ENCODE peak calls at places on chromosomes 12 and 14, in seven cellular contexts. One of them, this sample, is unnamed. For H3K27me3, the result is how much of the 10 kb centered on the place peaks cover.

GRCh38 chr14:52730708-52731111 is 744 bp downstream of the STYX start:
- DNase-seq in right lobe of liver: no peak
- DNase-seq in iPS DF 6.9: no peak
- DNase-seq in CD4-positive, CD25-positive, alpha-beta regulatory T cell: no peak
- DNase-seq in fibroblast of lung: peak
- DNase-seq in ovary: no peak
- DNase-seq in lung: no peak
- DNase-seq in this sample: no peak

GRCh38 chr12:53093777-53094393 is 3.6 kb upstream of the IGFBP6 start:
- DNase-seq in right lobe of liver: no peak
- DNase-seq in iPS DF 6.9: no peak
- DNase-seq in CD4-positive, CD25-positive, alpha-beta regulatory T cell: no peak
- DNase-seq in fibroblast of lung: no peak
- DNase-seq in ovary: no peak
- DNase-seq in lung: no peak
- DNase-seq in this sample: no peak

GRCh38 chr14:70646705-70647104 is 5.0 kb downstream of the TTC9 start:
- DNase-seq in right lobe of liver: no peak
- DNase-seq in iPS DF 6.9: no peak
- DNase-seq in CD4-positive, CD25-positive, alpha-beta regulatory T cell: no peak
- DNase-seq in fibroblast of lung: no peak
- DNase-seq in ovary: no peak
- DNase-seq in lung: no peak
- DNase-seq in this sample: no peak

GRCh38 chr12:113278631-113279030 is 56.3 kb downstream of the SLC8B1 start:
- DNase-seq in right lobe of liver: peak
- DNase-seq in iPS DF 6.9: no peak
- DNase-seq in CD4-positive, CD25-positive, alpha-beta regulatory T cell: no peak
- DNase-seq in fibroblast of lung: no peak
- DNase-seq in ovary: peak
- DNase-seq in lung: no peak
- DNase-seq in this sample: no peak

GRCh38 chr14:77457115-77457521 is 283 bp downstream of the VIPAS39 start:
- DNase-seq in right lobe of liver: no peak
- DNase-seq in iPS DF 6.9: no peak
- DNase-seq in CD4-positive, CD25-positive, alpha-beta regulatory T cell: no peak
- DNase-seq in fibroblast of lung: no peak
- DNase-seq in ovary: no peak
- DNase-seq in lung: no peak
- DNase-seq in this sample: no peak

GRCh38 chr12:98758331-98758730 is 113.2 kb downstream of the APAF1 start:
- DNase-seq in right lobe of liver: no peak
- DNase-seq in iPS DF 6.9: no peak
- DNase-seq in CD4-positive, CD25-positive, alpha-beta regulatory T cell: no peak
- DNase-seq in fibroblast of lung: peak
- DNase-seq in ovary: no peak
- DNase-seq in lung: no peak
- DNase-seq in this sample: peak

GRCh38 chr14:94485944-94486841 is 10.2 kb upstream of the SERPINA9 start:
- DNase-seq in right lobe of liver: peak
- DNase-seq in iPS DF 6.9: peak
- DNase-seq in CD4-positive, CD25-positive, alpha-beta regulatory T cell: peak
- DNase-seq in fibroblast of lung: peak
- DNase-seq in ovary: peak
- DNase-seq in lung: no peak
- DNase-seq in this sample: peak

GRCh38 chr12:83432176-83432719 is 745.5 kb downstream of the TMTC2 start:
- DNase-seq in right lobe of liver: no peak
- DNase-seq in iPS DF 6.9: no peak
- DNase-seq in CD4-positive, CD25-positive, alpha-beta regulatory T cell: no peak
- DNase-seq in fibroblast of lung: no peak
- DNase-seq in ovary: no peak
- DNase-seq in lung: no peak
- DNase-seq in this sample: no peak

GRCh38 chr14:24253936-24254335 is 9.0 kb downstream of the TGM1 start:
- DNase-seq in right lobe of liver: no peak
- DNase-seq in iPS DF 6.9: no peak
- DNase-seq in CD4-positive, CD25-positive, alpha-beta regulatory T cell: no peak
- DNase-seq in fibroblast of lung: no peak
- DNase-seq in ovary: no peak
- DNase-seq in lung: no peak
- DNase-seq in this sample: no peak

GRCh38 chr12:83210933-83211332 is 524.2 kb downstream of the TMTC2 start:
- DNase-seq in right lobe of liver: no peak
- DNase-seq in iPS DF 6.9: no peak
- DNase-seq in CD4-positive, CD25-positive, alpha-beta regulatory T cell: no peak
- DNase-seq in fibroblast of lung: no peak
- DNase-seq in ovary: no peak
- DNase-seq in lung: no peak
- DNase-seq in this sample: no peak

GRCh38 chr12:52037248-52037861 is 13.9 kb upstream of the NR4A1 start:
- DNase-seq in right lobe of liver: no peak
- DNase-seq in iPS DF 6.9: no peak
- DNase-seq in CD4-positive, CD25-positive, alpha-beta regulatory T cell: no peak
- DNase-seq in fibroblast of lung: peak
- DNase-seq in ovary: peak
- DNase-seq in lung: no peak
- DNase-seq in this sample: peak

GRCh38 chr14:101019974-101020710 is 116.6 kb upstream of the RTL1 start:
- DNase-seq in right lobe of liver: no peak
- DNase-seq in iPS DF 6.9: no peak
- DNase-seq in CD4-positive, CD25-positive, alpha-beta regulatory T cell: no peak
- DNase-seq in fibroblast of lung: no peak
- DNase-seq in ovary: peak
- DNase-seq in lung: peak
- DNase-seq in this sample: no peak

GRCh38 chr14:94483729-94484275 is 7.8 kb upstream of the SERPINA9 start:
- DNase-seq in right lobe of liver: no peak
- DNase-seq in iPS DF 6.9: no peak
- DNase-seq in CD4-positive, CD25-positive, alpha-beta regulatory T cell: no peak
- DNase-seq in fibroblast of lung: peak
- DNase-seq in ovary: no peak
- DNase-seq in lung: no peak
- DNase-seq in this sample: no peak

GRCh38 chr12:87756111-87756510 is 273.1 kb downstream of the C12orf50 start:
- DNase-seq in right lobe of liver: no peak
- DNase-seq in iPS DF 6.9: no peak
- DNase-seq in CD4-positive, CD25-positive, alpha-beta regulatory T cell: no peak
- DNase-seq in fibroblast of lung: peak
- DNase-seq in ovary: no peak
- DNase-seq in lung: no peak
- DNase-seq in this sample: no peak

GRCh38 chr12:122067966-122068365 is 10.6 kb upstream of the MLXIP start:
- DNase-seq in right lobe of liver: peak
- DNase-seq in iPS DF 6.9: no peak
- DNase-seq in CD4-positive, CD25-positive, alpha-beta regulatory T cell: peak
- DNase-seq in fibroblast of lung: peak
- DNase-seq in ovary: peak
- DNase-seq in lung: no peak
- DNase-seq in this sample: peak

GRCh38 chr14:97298331-97298730 is 501.1 kb downstream of the VRK1 start:
- DNase-seq in right lobe of liver: no peak
- DNase-seq in iPS DF 6.9: no peak
- DNase-seq in CD4-positive, CD25-positive, alpha-beta regulatory T cell: no peak
- DNase-seq in fibroblast of lung: no peak
- DNase-seq in ovary: no peak
- DNase-seq in lung: no peak
- DNase-seq in this sample: no peak

GRCh38 chr14:22557846-22558220 is 31.2 kb downstream of the DAD1 start:
- DNase-seq in right lobe of liver: no peak
- DNase-seq in iPS DF 6.9: no peak
- DNase-seq in CD4-positive, CD25-positive, alpha-beta regulatory T cell: no peak
- DNase-seq in fibroblast of lung: no peak
- DNase-seq in ovary: no peak
- DNase-seq in lung: no peak
- DNase-seq in this sample: no peak

GRCh38 chr12:45014396-45014795 is 36.5 kb downstream of the DBX2 start:
- DNase-seq in right lobe of liver: no peak
- DNase-seq in iPS DF 6.9: no peak
- DNase-seq in CD4-positive, CD25-positive, alpha-beta regulatory T cell: no peak
- DNase-seq in fibroblast of lung: no peak
- DNase-seq in ovary: no peak
- DNase-seq in lung: no peak
- DNase-seq in this sample: no peak

GRCh38 chr12:112122823-112123690 is 2.3 kb upstream of the TRAFD1 start:
- DNase-seq in right lobe of liver: no peak
- DNase-seq in iPS DF 6.9: no peak
- DNase-seq in CD4-positive, CD25-positive, alpha-beta regulatory T cell: no peak
- DNase-seq in fibroblast of lung: peak
- DNase-seq in ovary: no peak
- DNase-seq in lung: no peak
- DNase-seq in this sample: no peak

GRCh38 chr14:78340250-78340649 is 170.1 kb downstream of the NRXN3 start:
- DNase-seq in right lobe of liver: no peak
- DNase-seq in iPS DF 6.9: no peak
- DNase-seq in CD4-positive, CD25-positive, alpha-beta regulatory T cell: no peak
- DNase-seq in fibroblast of lung: no peak
- DNase-seq in ovary: no peak
- DNase-seq in lung: no peak
- DNase-seq in this sample: no peak

GRCh38 chr12:88142610-88142991 is 494 bp downstream of the TMTC3 start:
- DNase-seq in right lobe of liver: peak
- DNase-seq in iPS DF 6.9: no peak
- DNase-seq in CD4-positive, CD25-positive, alpha-beta regulatory T cell: peak
- DNase-seq in fibroblast of lung: no peak
- DNase-seq in ovary: peak
- DNase-seq in lung: peak
- DNase-seq in this sample: peak

GRCh38 chr12:119179335-119180021 is 747 bp downstream of the HSPB8 start:
- DNase-seq in right lobe of liver: peak
- DNase-seq in iPS DF 6.9: no peak
- DNase-seq in CD4-positive, CD25-positive, alpha-beta regulatory T cell: no peak
- DNase-seq in fibroblast of lung: peak
- DNase-seq in ovary: peak
- DNase-seq in lung: peak
- DNase-seq in this sample: no peak

GRCh38 chr12:108260039-108260438 is 79.1 kb downstream of the CMKLR1 start:
- DNase-seq in right lobe of liver: no peak
- DNase-seq in iPS DF 6.9: no peak
- DNase-seq in CD4-positive, CD25-positive, alpha-beta regulatory T cell: no peak
- DNase-seq in fibroblast of lung: no peak
- DNase-seq in ovary: no peak
- DNase-seq in lung: no peak
- DNase-seq in this sample: no peak

GRCh38 chr14:104477117-104477623 is 102.4 kb upstream of the C14orf180 start:
- DNase-seq in right lobe of liver: no peak
- DNase-seq in iPS DF 6.9: no peak
- DNase-seq in CD4-positive, CD25-positive, alpha-beta regulatory T cell: no peak
- DNase-seq in fibroblast of lung: no peak
- DNase-seq in ovary: no peak
- DNase-seq in lung: no peak
- DNase-seq in this sample: no peak

GRCh38 chr14:102509744-102510615 is at the start of gene ANKRD9:
- DNase-seq in right lobe of liver: peak
- DNase-seq in iPS DF 6.9: peak
- DNase-seq in CD4-positive, CD25-positive, alpha-beta regulatory T cell: peak
- DNase-seq in fibroblast of lung: peak
- DNase-seq in ovary: peak
- DNase-seq in lung: peak
- DNase-seq in this sample: peak

GRCh38 chr12:69694123-69694522 is 5.0 kb downstream of the BEST3 start:
- DNase-seq in right lobe of liver: peak
- DNase-seq in iPS DF 6.9: no peak
- DNase-seq in CD4-positive, CD25-positive, alpha-beta regulatory T cell: no peak
- DNase-seq in fibroblast of lung: no peak
- DNase-seq in ovary: no peak
- DNase-seq in lung: no peak
- DNase-seq in this sample: no peak

GRCh38 chr14:104150201-104151027 is 12.0 kb downstream of the KIF26A start:
- DNase-seq in right lobe of liver: no peak
- DNase-seq in iPS DF 6.9: no peak
- DNase-seq in CD4-positive, CD25-positive, alpha-beta regulatory T cell: no peak
- DNase-seq in fibroblast of lung: peak
- DNase-seq in ovary: peak
- DNase-seq in lung: no peak
- DNase-seq in this sample: peak

GRCh38 chr14:100069161-100069800 is 4.1 kb downstream of the EVL start:
- DNase-seq in right lobe of liver: no peak
- DNase-seq in iPS DF 6.9: no peak
- DNase-seq in CD4-positive, CD25-positive, alpha-beta regulatory T cell: peak
- DNase-seq in fibroblast of lung: no peak
- DNase-seq in ovary: no peak
- DNase-seq in lung: no peak
- DNase-seq in this sample: no peak

GRCh38 chr12:75137896-75138295 is 71.7 kb downstream of the KCNC2 start:
- DNase-seq in right lobe of liver: no peak
- DNase-seq in iPS DF 6.9: no peak
- DNase-seq in CD4-positive, CD25-positive, alpha-beta regulatory T cell: no peak
- DNase-seq in fibroblast of lung: peak
- DNase-seq in ovary: no peak
- DNase-seq in lung: no peak
- DNase-seq in this sample: no peak

GRCh38 chr12:6049992-6050391 is 74.5 kb downstream of the VWF start:
- DNase-seq in right lobe of liver: no peak
- DNase-seq in iPS DF 6.9: no peak
- DNase-seq in CD4-positive, CD25-positive, alpha-beta regulatory T cell: no peak
- DNase-seq in fibroblast of lung: no peak
- DNase-seq in ovary: no peak
- DNase-seq in lung: no peak
- DNase-seq in this sample: no peak

GRCh38 chr14:92922155-92922735 is 705 bp upstream of the CHGA start:
- DNase-seq in right lobe of liver: no peak
- DNase-seq in iPS DF 6.9: no peak
- DNase-seq in CD4-positive, CD25-positive, alpha-beta regulatory T cell: no peak
- DNase-seq in fibroblast of lung: no peak
- DNase-seq in ovary: no peak
- DNase-seq in lung: no peak
- DNase-seq in this sample: no peak
- H3K27me3 ChIP-seq in right lobe of liver: under half
- H3K27me3 ChIP-seq in iPS DF 6.9: under half
- H3K27me3 ChIP-seq in CD4-positive, CD25-positive, alpha-beta regulatory T cell: under half
- H3K27me3 ChIP-seq in fibroblast of lung: under half
- H3K27me3 ChIP-seq in ovary: under half
- H3K27me3 ChIP-seq in lung: under half
- H3K27me3 ChIP-seq in this sample: half or more

GRCh38 chr14:81676395-81676794 is 142.7 kb upstream of the SEL1L start:
- DNase-seq in right lobe of liver: no peak
- DNase-seq in iPS DF 6.9: no peak
- DNase-seq in CD4-positive, CD25-positive, alpha-beta regulatory T cell: no peak
- DNase-seq in fibroblast of lung: no peak
- DNase-seq in ovary: no peak
- DNase-seq in lung: no peak
- DNase-seq in this sample: no peak
- H3K27me3 ChIP-seq in right lobe of liver: under half
- H3K27me3 ChIP-seq in iPS DF 6.9: under half
- H3K27me3 ChIP-seq in CD4-positive, CD25-positive, alpha-beta regulatory T cell: under half
- H3K27me3 ChIP-seq in fibroblast of lung: under half
- H3K27me3 ChIP-seq in ovary: under half
- H3K27me3 ChIP-seq in lung: under half
- H3K27me3 ChIP-seq in this sample: under half

GRCh38 chr12:130334937-130335336 is 2.8 kb upstream of the PIWIL1 start:
- DNase-seq in right lobe of liver: no peak
- DNase-seq in iPS DF 6.9: no peak
- DNase-seq in CD4-positive, CD25-positive, alpha-beta regulatory T cell: no peak
- DNase-seq in fibroblast of lung: no peak
- DNase-seq in ovary: no peak
- DNase-seq in lung: no peak
- DNase-seq in this sample: no peak
- H3K27me3 ChIP-seq in right lobe of liver: under half
- H3K27me3 ChIP-seq in iPS DF 6.9: under half
- H3K27me3 ChIP-seq in CD4-positive, CD25-positive, alpha-beta regulatory T cell: under half
- H3K27me3 ChIP-seq in fibroblast of lung: under half
- H3K27me3 ChIP-seq in ovary: under half
- H3K27me3 ChIP-seq in lung: under half
- H3K27me3 ChIP-seq in this sample: under half

GRCh38 chr12:132582058-132582420 is 28.3 kb downstream of the LRCOL1 start:
- DNase-seq in right lobe of liver: no peak
- DNase-seq in iPS DF 6.9: no peak
- DNase-seq in CD4-positive, CD25-positive, alpha-beta regulatory T cell: no peak
- DNase-seq in fibroblast of lung: no peak
- DNase-seq in ovary: peak
- DNase-seq in lung: no peak
- DNase-seq in this sample: peak
- H3K27me3 ChIP-seq in right lobe of liver: under half
- H3K27me3 ChIP-seq in iPS DF 6.9: under half
- H3K27me3 ChIP-seq in CD4-positive, CD25-positive, alpha-beta regulatory T cell: under half
- H3K27me3 ChIP-seq in fibroblast of lung: under half
- H3K27me3 ChIP-seq in ovary: under half
- H3K27me3 ChIP-seq in lung: under half
- H3K27me3 ChIP-seq in this sample: under half